ENCODE peak calls at places on chromosomes 3 and 15, in six cellular contexts. A, Q, O, U, F and M are unnamed samples.

GRCh38 chr15:79515628-79516027 is 83.5 kb downstream of the MINAR1 start:
- DNase-seq in O (no peak), U (no peak), A (no peak), F (no peak), Q (no peak), M (no peak)

GRCh38 chr3:178062126-178062525 is 474.1 kb upstream of the KCNMB2 start:
- DNase-seq in U (no peak), F (no peak), A (no peak), Q (no peak), O (no peak), M (no peak)

GRCh38 chr3:59388555-59389280 is 338.9 kb upstream of the CFAP20DC start:
- DNase-seq in A (no peak), O (no peak), Q (no peak), U (peak), F (no peak), M (no peak)

GRCh38 chr3:66121288-66121687 is 82.6 kb upstream of the MAGI1 start:
- DNase-seq in Q (no peak), F (no peak), O (no peak), U (no peak), A (no peak), M (no peak)

GRCh38 chr3:122421101-122421500 is 5.2 kb upstream of the WDR5B start:
- DNase-seq in A (no peak), U (no peak), F (no peak), O (no peak), Q (no peak), M (no peak)

GRCh38 chr15:80788536-80788935 is 9.4 kb downstream of the CEMIP start:
- DNase-seq in O (no peak), F (no peak), A (no peak), Q (no peak), U (no peak), M (no peak)

GRCh38 chr3:53016236-53016635 is 29.6 kb downstream of the SFMBT1 start:
- DNase-seq in U (no peak), F (no peak), A (no peak), O (no peak), Q (no peak), M (no peak)

GRCh38 chr3:181622365-181622764 is 89.4 kb upstream of the SOX2 start:
- DNase-seq in U (no peak), A (no peak), F (no peak), O (no peak), Q (no peak), M (no peak)

GRCh38 chr3:31553258-31553657 is 20.5 kb downstream of the STT3B start:
- DNase-seq in A (no peak), F (no peak), U (no peak), O (no peak), Q (no peak), M (no peak)

GRCh38 chr15:100438570-100438969 is 90.2 kb downstream of the CERS3 start:
- DNase-seq in F (peak), U (no peak), O (no peak), A (no peak), Q (no peak), M (no peak)

GRCh38 chr3:186083746-186084145 is 25.1 kb downstream of the ETV5 start:
- DNase-seq in Q (no peak), A (no peak), F (no peak), O (no peak), U (no peak), M (no peak)

GRCh38 chr15:57551717-57552677 is 39.7 kb upstream of the MYZAP start:
- DNase-seq in Q (peak), A (peak), F (no peak), U (no peak), O (peak), M (no peak)

GRCh38 chr15:35362195-35362829 is 183.7 kb downstream of the DPH6 start:
- DNase-seq in Q (no peak), A (no peak), O (no peak), F (no peak), U (no peak), M (no peak)

GRCh38 chr3:149473314-149473990 is 1.0 kb upstream of the TM4SF4 start:
- DNase-seq in O (peak), F (no peak), A (no peak), Q (no peak), U (no peak), M (no peak)

GRCh38 chr3:50297896-50298725 is 1.1 kb downstream of the HYAL3 start:
- DNase-seq in U (no peak), Q (peak), A (peak), O (no peak), F (no peak), M (no peak)

GRCh38 chr3:100468676-100469075 is 23.7 kb upstream of the TMEM45A start:
- DNase-seq in U (no peak), Q (no peak), F (no peak), O (no peak), A (no peak), M (no peak)

GRCh38 chr3:134327594-134327975 is 46.7 kb downstream of the AMOTL2 start:
- DNase-seq in Q (no peak), A (no peak), U (no peak), F (no peak), O (no peak), M (no peak)

GRCh38 chr3:33932010-33932764 is 133.8 kb downstream of the PDCD6IP start:
- DNase-seq in A (no peak), U (no peak), Q (no peak), F (no peak), O (no peak), M (no peak)

GRCh38 chr15:41772720-41773331 is 1.5 kb upstream of the MAPKBP1 start:
- DNase-seq in O (peak), U (peak), Q (peak), F (peak), A (peak), M (no peak)

GRCh38 chr3:73136941-73137340 is 75.5 kb downstream of the EBLN2 start:
- DNase-seq in O (no peak), Q (no peak), A (no peak), U (no peak), F (no peak), M (no peak)

GRCh38 chr3:36147934-36148333 is 232.4 kb upstream of the STAC start:
- DNase-seq in O (no peak), A (no peak), Q (no peak), U (no peak), F (no peak), M (no peak)

GRCh38 chr3:196643201-196643749 is 3.8 kb downstream of the NRROS start:
- DNase-seq in A (no peak), U (peak), Q (no peak), F (no peak), O (no peak), M (no peak)

GRCh38 chr15:52019394-52020252 is 604 bp downstream of the MAPK6 start:
- DNase-seq in A (peak), O (peak), Q (peak), U (peak), F (peak), M (peak)

GRCh38 chr3:189353318-189353958 is 181.7 kb downstream of the TPRG1 start:
- DNase-seq in F (no peak), O (no peak), A (no peak), U (no peak), Q (no peak), M (no peak)

GRCh38 chr3:46844397-46844796 is 18.8 kb downstream of the MYL3 start:
- DNase-seq in A (peak), U (no peak), Q (no peak), O (no peak), F (no peak), M (peak)

GRCh38 chr3:41302295-41302694 is 103.0 kb downstream of the CTNNB1 start:
- DNase-seq in F (no peak), O (no peak), A (no peak), Q (no peak), U (no peak), M (no peak)

GRCh38 chr3:4350789-4351163 is 47.6 kb downstream of the SETMAR start:
- DNase-seq in O (peak), Q (peak), U (peak), A (peak), F (peak), M (peak)

GRCh38 chr3:186361246-186361611 is 805 bp downstream of the DGKG start:
- DNase-seq in F (no peak), Q (peak), U (peak), A (no peak), O (peak), M (no peak)

GRCh38 chr3:134579266-134579665 is 71.6 kb downstream of the KY start:
- DNase-seq in U (no peak), Q (no peak), O (no peak), A (no peak), F (no peak), M (no peak)

GRCh38 chr3:64687781-64688515 is at the start of gene ADAMTS9:
- DNase-seq in Q (peak), O (peak), A (peak), U (peak), F (no peak), M (no peak)

GRCh38 chr15:61157933-61158332 is 71.2 kb downstream of the RORA start:
- DNase-seq in Q (no peak), A (no peak), U (no peak), O (no peak), F (no peak), M (no peak)

GRCh38 chr15:64000183-64000710 is 46.0 kb downstream of the DAPK2 start:
- DNase-seq in O (no peak), A (no peak), Q (no peak), F (no peak), U (no peak), M (no peak)

GRCh38 chr3:20185364-20185732 is 658 bp downstream of the SGO1 start:
- DNase-seq in A (peak), U (peak), Q (peak), F (no peak), O (peak), M (peak)

GRCh38 chr3:176663376-176663775 is 533.9 kb downstream of the TBL1XR1 start:
- DNase-seq in A (no peak), U (no peak), Q (peak), O (peak), F (no peak), M (no peak)

GRCh38 chr3:115040673-115041286 is 106.3 kb downstream of the ZBTB20 start:
- DNase-seq in Q (peak), A (peak), F (no peak), U (peak), O (peak), M (no peak)

GRCh38 chr3:13272831-13273603 is 147.1 kb downstream of the NUP210 start:
- DNase-seq in O (no peak), A (peak), Q (no peak), F (no peak), U (no peak), M (no peak)

GRCh38 chr3:2765002-2765579 is 345.1 kb downstream of the IL5RA start:
- DNase-seq in U (no peak), Q (peak), O (no peak), A (peak), F (peak), M (no peak)

GRCh38 chr3:181075098-181075497 is 85.6 kb upstream of the DNAJC19 start:
- DNase-seq in U (no peak), F (no peak), Q (peak), O (no peak), A (no peak), M (no peak)